ENCODE peak calls at places on chromosomes 12 and 14, in five cellular contexts. I is K562, T is HCT116, P is H1, L is GM12878. F is an unnamed sample.

GRCh38 chr12:64687816-64688599 is 71.2 kb downstream of the GNS start:
- DNase-seq in I (no peak), T (no peak), P (no peak), L (no peak), F (peak)

GRCh38 chr14:60656755-60657608 is 7.7 kb upstream of the SIX1 start:
- DNase-seq in I (peak), T (no peak), P (peak), L (peak), F (peak)

GRCh38 chr12:19688489-19688888 is 249.2 kb downstream of the AEBP2 start:
- DNase-seq in I (no peak), T (no peak), P (no peak), L (no peak), F (no peak)

GRCh38 chr12:63968685-63969084 is 124.2 kb downstream of the SRGAP1 start:
- DNase-seq in I (no peak), T (no peak), P (no peak), L (no peak), F (no peak)

GRCh38 chr12:25286837-25287236 is 36.1 kb upstream of the KRAS start:
- DNase-seq in I (no peak), T (no peak), P (no peak), L (no peak), F (no peak)

GRCh38 chr12:103505371-103506236 is 9.8 kb upstream of the C12orf42 start:
- DNase-seq in I (no peak), T (no peak), P (no peak), L (peak), F (no peak)

GRCh38 chr14:64562432-64562831 is 12.7 kb downstream of the PPP1R36 start:
- DNase-seq in I (no peak), T (no peak), P (no peak), L (no peak), F (no peak)

GRCh38 chr12:8564656-8565055 is 24.0 kb upstream of the CLEC4E start:
- DNase-seq in I (no peak), T (no peak), P (peak), L (no peak), F (no peak)

GRCh38 chr12:86226481-86226880 is 29.7 kb downstream of the MGAT4C start:
- DNase-seq in I (no peak), T (no peak), P (no peak), L (no peak), F (no peak)

GRCh38 chr12:2083008-2083407 is 30.2 kb downstream of the CACNA1C start:
- DNase-seq in I (no peak), T (no peak), P (no peak), L (no peak), F (no peak)

GRCh38 chr14:104891664-104892500 is 26.8 kb downstream of the CEP170B start:
- DNase-seq in I (no peak), T (no peak), P (no peak), L (no peak), F (no peak)

GRCh38 chr12:62802981-62803380 is 132.0 kb downstream of the PPM1H start:
- DNase-seq in I (no peak), T (no peak), P (no peak), L (no peak), F (no peak)

GRCh38 chr12:92039048-92039447 is 106.6 kb downstream of the BTG1 start:
- DNase-seq in I (no peak), T (no peak), P (no peak), L (no peak), F (no peak)

GRCh38 chr12:64609543-64610091 is 678 bp upstream of the RASSF3 start:
- DNase-seq in I (peak), T (no peak), P (no peak), L (no peak), F (no peak)

GRCh38 chr12:52681551-52682380 is 1.6 kb upstream of the KRT1 start:
- DNase-seq in I (no peak), T (no peak), P (no peak), L (no peak), F (no peak)

DNA sequence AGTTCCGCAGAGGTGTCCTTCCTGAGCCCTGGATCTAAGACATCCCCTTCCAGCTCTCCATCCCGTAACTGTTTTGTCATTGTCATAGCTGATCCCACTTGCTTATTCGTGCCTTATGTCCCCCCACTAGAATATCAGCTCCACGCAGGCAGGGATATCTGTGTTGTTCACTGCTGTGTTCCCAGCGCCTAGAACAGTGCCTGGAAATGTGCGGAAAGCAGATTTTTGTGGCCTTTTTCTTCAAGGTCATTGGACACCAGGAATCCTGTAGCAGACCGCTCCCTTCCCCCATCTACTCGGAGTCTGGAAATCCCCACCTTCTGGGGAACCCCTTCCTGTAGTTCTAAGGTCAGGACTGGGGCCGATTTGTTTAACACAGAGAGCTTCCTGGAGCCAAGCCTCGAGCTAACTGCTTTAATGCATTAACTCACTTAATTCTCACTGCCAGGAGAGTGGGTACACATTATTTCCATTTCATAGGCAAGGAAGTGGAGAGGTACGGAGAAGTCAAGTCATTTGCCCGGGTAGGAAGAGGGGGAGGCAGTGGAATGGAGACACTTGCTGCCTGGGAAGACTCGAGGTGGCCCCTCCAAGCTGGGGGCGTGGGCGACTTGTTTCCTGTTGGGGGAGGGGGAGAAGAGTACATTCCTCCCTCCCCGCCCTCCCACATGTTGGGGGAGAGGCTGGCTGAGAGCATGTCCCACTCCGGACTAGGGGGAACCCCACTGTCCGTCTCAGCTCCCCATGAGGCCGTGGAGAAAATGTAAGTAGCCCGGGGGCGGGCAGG is 1.2 kb upstream of the SH2B3 start:
- DNase-seq in I (peak), T (no peak), P (no peak), L (no peak), F (peak)
- TF ChIP-seq ZNF274 in I (no peak), T (no peak), P (no peak), L (no peak), F (no peak)

DNA sequence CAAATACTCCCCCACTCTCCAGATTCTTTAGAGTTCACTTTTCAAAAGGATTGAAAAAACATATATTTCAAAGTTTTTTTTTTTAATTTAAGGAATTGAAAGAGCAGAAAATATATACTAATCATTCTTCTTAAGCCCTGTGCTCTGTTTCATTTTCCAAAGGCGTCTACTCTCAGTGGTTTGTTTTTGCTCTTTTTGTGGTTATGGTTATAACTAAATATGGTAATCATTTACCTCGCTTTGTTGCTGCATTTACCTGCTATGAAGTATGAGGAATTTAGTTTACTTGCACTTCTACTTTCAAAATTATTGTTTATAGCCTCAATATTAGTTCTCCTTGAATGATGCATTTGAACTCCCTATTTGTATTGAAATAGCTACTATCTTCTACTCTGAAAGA is 55.9 kb upstream of the LRRK2 start:
- DNase-seq in I (no peak), T (no peak), P (no peak), L (peak), F (no peak)
- H3K9ac ChIP-seq in I (no peak), T (no peak), P (no peak), L (no peak), F (no peak)

DNA sequence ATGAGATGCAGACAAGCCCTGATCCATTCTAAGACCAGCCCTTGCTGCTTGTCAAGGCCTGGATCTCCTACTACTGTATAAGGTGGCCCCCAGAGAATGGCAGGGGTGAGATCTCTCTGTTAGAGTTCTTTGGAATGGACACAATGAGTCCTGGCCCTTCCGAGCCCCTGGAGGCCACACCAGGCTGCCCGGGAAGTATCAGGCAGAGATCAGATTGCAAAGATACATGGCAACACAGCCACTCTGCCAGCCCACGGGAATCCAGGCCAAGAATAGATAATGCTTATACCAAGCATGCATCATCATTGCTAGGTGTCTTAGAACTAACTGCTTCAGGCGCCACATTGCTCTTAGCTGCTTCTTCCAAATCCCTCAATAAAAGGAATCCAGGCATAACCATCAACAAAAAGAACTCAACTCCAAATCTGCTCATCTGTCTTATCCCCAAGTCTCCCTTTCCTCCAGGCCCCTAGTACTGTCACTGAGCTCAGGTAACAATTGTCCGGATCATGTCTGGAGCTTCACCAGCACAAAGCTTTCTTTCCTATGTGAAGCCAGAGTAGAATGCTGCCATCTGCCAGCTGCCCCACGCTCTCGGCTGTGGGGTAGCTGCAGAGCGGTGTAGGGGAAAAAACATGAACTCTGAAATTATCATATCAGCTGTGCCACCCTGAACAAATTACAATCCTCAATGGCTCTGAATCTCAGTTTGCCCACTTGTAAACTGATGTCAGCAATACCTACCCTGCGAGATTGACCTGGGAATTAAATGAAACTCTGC is 5.5 kb upstream of the VASH1 start:
- DNase-seq in I (no peak), T (no peak), P (no peak), L (no peak), F (no peak)
- H2AFZ ChIP-seq in I (no peak), T (no peak), P (no peak), L (no peak), F (no peak)

DNA sequence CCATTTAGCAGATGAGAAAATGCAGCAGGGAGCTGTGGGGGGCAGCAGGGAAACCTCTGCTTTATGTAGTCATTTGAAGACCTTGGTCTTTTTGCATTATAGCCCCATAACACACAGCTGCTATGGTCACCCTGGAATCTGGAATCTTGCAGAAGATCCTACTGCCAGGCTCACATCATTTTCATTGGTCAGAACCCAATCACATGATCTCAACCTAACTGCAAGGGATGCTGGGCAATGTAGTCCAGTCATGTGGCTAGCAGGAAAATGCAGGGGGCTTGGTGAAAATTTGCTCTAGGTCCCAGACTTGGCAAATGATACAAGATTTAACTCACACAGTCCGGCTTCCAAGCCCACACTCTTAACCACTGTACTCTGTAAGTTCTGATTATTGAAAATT is 1028.7 kb downstream of the AACS start:
- DNase-seq in I (peak), T (no peak), P (peak), L (no peak), F (no peak)
- TF ChIP-seq ZNF274 in I (no peak), T (no peak), P (no peak), L (no peak), F (no peak)

DNA sequence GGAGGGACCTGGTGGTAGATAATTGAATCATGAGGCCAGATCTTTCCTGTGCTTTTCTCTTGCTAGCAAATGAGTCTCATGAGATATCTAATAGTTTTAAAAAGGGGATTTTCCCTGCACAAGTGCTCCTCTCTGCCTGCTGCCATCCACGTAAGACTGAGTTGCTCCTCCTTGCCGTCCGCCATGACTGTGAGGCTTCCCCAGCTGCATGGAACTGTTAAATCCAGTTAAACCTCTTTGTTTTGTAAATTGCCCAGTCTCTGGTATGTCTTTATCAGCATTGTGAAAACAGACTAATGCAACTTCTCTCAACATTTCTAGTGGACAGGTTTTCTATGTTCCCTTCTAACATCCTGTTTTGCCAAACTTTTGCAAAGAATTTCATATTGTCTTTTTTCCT is 70.6 kb downstream of the RCOR1 start:
- DNase-seq in I (no peak), T (no peak), P (no peak), L (no peak), F (no peak)
- H3K9ac ChIP-seq in I (no peak), T (no peak), P (no peak), L (no peak), F (no peak)

GRCh38 chr12:121184425-121184824 is 25.5 kb upstream of the P2RX4 start:
- DNase-seq in I (no peak), T (no peak), P (peak), L (no peak), F (no peak)

GRCh38 chr12:121182222-121182896 is 27.6 kb upstream of the P2RX4 start:
- DNase-seq in I (no peak), T (no peak), P (no peak), L (no peak), F (no peak)

GRCh38 chr12:121184984-121185894 is 24.7 kb upstream of the P2RX4 start:
- DNase-seq in I (no peak), T (no peak), P (no peak), L (no peak), F (no peak)

GRCh38 chr12:121176826-121177529 is 33.0 kb upstream of the P2RX4 start:
- DNase-seq in I (no peak), T (no peak), P (no peak), L (no peak), F (no peak)

GRCh38 chr12:121181181-121181580 is 28.7 kb upstream of the P2RX4 start:
- DNase-seq in I (no peak), T (no peak), P (no peak), L (no peak), F (no peak)
- H2AFZ ChIP-seq in I (peak), T (no peak), P (no peak), L (no peak), F (no peak)

F was measured in HepG2.